ENCODE peak calls at places on chromosome 17, in four cellular contexts. U, V, R and Q are unnamed samples. For H3K9me3, the result is how much of the 10 kb centered on the place peaks cover.

GRCh38 chr17:28843810-28844137 is 1.2 kb upstream of the FAM222B start:
- DNase-seq in U (no peak), V (no peak), R (no peak), Q (no peak)

GRCh38 chr17:6706499-6706898 is 6.7 kb downstream of the SLC13A5 start:
- DNase-seq in U (no peak), V (no peak), R (no peak), Q (no peak)

GRCh38 chr17:77325826-77326581 is 185.2 kb downstream of the SEC14L1 start:
- DNase-seq in U (no peak), V (no peak), R (no peak), Q (peak)

GRCh38 chr17:82560802-82561428 is 41.4 kb downstream of the FOXK2 start:
- DNase-seq in U (no peak), V (peak), R (no peak), Q (no peak)

GRCh38 chr17:74512624-74513084 is 18.6 kb downstream of the CD300LB start:
- DNase-seq in U (no peak), V (peak), R (no peak), Q (no peak)

GRCh38 chr17:81164464-81165245 is 652 bp upstream of the PVALEF start:
- DNase-seq in U (no peak), V (no peak), R (no peak), Q (no peak)

GRCh38 chr17:4610656-4611055 is 26.3 kb downstream of the SMTNL2 start:
- DNase-seq in U (no peak), V (no peak), R (no peak), Q (no peak)

GRCh38 chr17:65131946-65132345 is 5.2 kb upstream of the RGS9 start:
- DNase-seq in U (no peak), V (peak), R (peak), Q (no peak)

GRCh38 chr17:58995247-58995940 is 111.3 kb downstream of the TRIM37 start:
- DNase-seq in U (no peak), V (no peak), R (peak), Q (no peak)

GRCh38 chr17:45218895-45219661 is 2.6 kb upstream of the FMNL1 start:
- DNase-seq in U (peak), V (peak), R (peak), Q (peak)

GRCh38 chr17:17044846-17045561 is 2.7 kb downstream of the MPRIP start:
- DNase-seq in U (peak), V (peak), R (peak), Q (peak)

GRCh38 chr17:29250666-29251065 is 4.0 kb downstream of the CRYBA1 start:
- DNase-seq in U (no peak), V (no peak), R (peak), Q (no peak)

GRCh38 chr17:41415411-41415810 is 9.0 kb downstream of the KRT37 start:
- DNase-seq in U (no peak), V (no peak), R (peak), Q (no peak)

GRCh38 chr17:17826942-17827785 is 9.6 kb downstream of the SREBF1 start:
- DNase-seq in U (no peak), V (no peak), R (no peak), Q (no peak)

GRCh38 chr17:77498875-77499698 is 358.3 kb downstream of the SEC14L1 start:
- DNase-seq in U (no peak), V (no peak), R (no peak), Q (peak)

GRCh38 chr17:47275245-47275984 is 21.8 kb downstream of the ITGB3 start:
- DNase-seq in U (no peak), V (peak), R (peak), Q (peak)

GRCh38 chr17:18124346-18125126 is 16.0 kb downstream of the MYO15A start:
- DNase-seq in U (peak), V (no peak), R (peak), Q (no peak)

GRCh38 chr17:28174352-28175046 is 132.0 kb downstream of the NLK start:
- DNase-seq in U (no peak), V (peak), R (no peak), Q (no peak)

GRCh38 chr17:33560165-33560564 is 267.1 kb upstream of the ASIC2 start:
- DNase-seq in U (no peak), V (no peak), R (peak), Q (no peak)

GRCh38 chr17:9860851-9861250 is 35.1 kb downstream of the GLP2R start:
- DNase-seq in U (no peak), V (no peak), R (no peak), Q (no peak)

GRCh38 chr17:83065660-83066542 is 13.5 kb upstream of the METRNL start:
- DNase-seq in U (no peak), V (no peak), R (no peak), Q (peak)

GRCh38 chr17:76139801-76140660 is 1.0 kb downstream of the FOXJ1 start:
- DNase-seq in U (no peak), V (no peak), R (no peak), Q (peak)

GRCh38 chr17:42894283-42895184 is 6.1 kb upstream of the G6PC1 start:
- DNase-seq in U (no peak), V (no peak), R (no peak), Q (peak)

GRCh38 chr17:57355090-57355859 is 99.0 kb downstream of the MSI2 start:
- DNase-seq in U (peak), V (no peak), R (no peak), Q (no peak)

GRCh38 chr17:81960130-81960958 is 643 bp downstream of the NOTUM start:
- DNase-seq in U (no peak), V (no peak), R (no peak), Q (peak)

GRCh38 chr17:48561894-48562810 is 16.0 kb downstream of the HOXB4 start:
- DNase-seq in U (no peak), V (peak), R (peak), Q (peak)

GRCh38 chr17:9488556-9488955 is 87.1 kb downstream of the STX8 start:
- DNase-seq in U (no peak), V (no peak), R (peak), Q (no peak)

GRCh38 chr17:35080536-35080935 is 17.0 kb upstream of the RFFL start:
- DNase-seq in U (peak), V (no peak), R (no peak), Q (no peak)

GRCh38 chr17:55281592-55282378 is 17.0 kb downstream of the HLF start:
- DNase-seq in U (no peak), V (no peak), R (no peak), Q (no peak)

GRCh38 chr17:76191891-76192290 is 48.4 kb downstream of the RNF157 start:
- DNase-seq in U (peak), V (no peak), R (no peak), Q (no peak)

GRCh38 chr17:48368352-48368751 is 61.7 kb downstream of the SKAP1 start:
- DNase-seq in U (no peak), V (no peak), R (no peak), Q (no peak)

GRCh38 chr17:36972905-36973304 is 24.2 kb downstream of the AATF start:
- DNase-seq in U (no peak), V (no peak), R (no peak), Q (no peak)

GRCh38 chr17:36152639-36153120 is 23.8 kb downstream of the TBC1D3B start:
- DNase-seq in U (peak), V (no peak), R (no peak), Q (no peak)

GRCh38 chr17:4101127-4101798 is 41.6 kb downstream of the ZZEF1 start:
- DNase-seq in U (peak), V (no peak), R (peak), Q (no peak)

GRCh38 chr17:28904800-28905199 is 1.9 kb upstream of the DHRS13 start:
- DNase-seq in U (no peak), V (no peak), R (no peak), Q (no peak)

GRCh38 chr17:68398731-68399637 is 58.3 kb downstream of the WIPI1 start:
- DNase-seq in U (peak), V (peak), R (peak), Q (no peak)

GRCh38 chr17:2853722-2854580 is 57.7 kb downstream of the RAP1GAP2 start:
- DNase-seq in U (no peak), V (peak), R (no peak), Q (peak)

GRCh38 chr17:41308251-41308917 is 725 bp downstream of the KRTAP16-1 start:
- DNase-seq in U (peak), V (no peak), R (no peak), Q (peak)

GRCh38 chr17:4152471-4152870 is 9.5 kb downstream of the CYB5D2 start:
- DNase-seq in U (no peak), V (peak), R (peak), Q (no peak)

GRCh38 chr17:8175795-8176196 is 384 bp downstream of the TMEM107 start:
- DNase-seq in U (no peak), V (no peak), R (no peak), Q (peak)

GRCh38 chr17:70128727-70129238 is 40.5 kb upstream of the KCNJ2 start:
- DNase-seq in U (no peak), V (no peak), R (no peak), Q (no peak)
- H3K9me3 ChIP-seq in U (under half), V (under half), R (under half), Q (under half)

GRCh38 chr17:72297326-72298115 is 176.7 kb downstream of the SOX9 start:
- DNase-seq in U (no peak), V (peak), R (peak), Q (no peak)
- H3K9ac ChIP-seq in U (no peak), V (no peak), R (no peak), Q (no peak)

DNA sequence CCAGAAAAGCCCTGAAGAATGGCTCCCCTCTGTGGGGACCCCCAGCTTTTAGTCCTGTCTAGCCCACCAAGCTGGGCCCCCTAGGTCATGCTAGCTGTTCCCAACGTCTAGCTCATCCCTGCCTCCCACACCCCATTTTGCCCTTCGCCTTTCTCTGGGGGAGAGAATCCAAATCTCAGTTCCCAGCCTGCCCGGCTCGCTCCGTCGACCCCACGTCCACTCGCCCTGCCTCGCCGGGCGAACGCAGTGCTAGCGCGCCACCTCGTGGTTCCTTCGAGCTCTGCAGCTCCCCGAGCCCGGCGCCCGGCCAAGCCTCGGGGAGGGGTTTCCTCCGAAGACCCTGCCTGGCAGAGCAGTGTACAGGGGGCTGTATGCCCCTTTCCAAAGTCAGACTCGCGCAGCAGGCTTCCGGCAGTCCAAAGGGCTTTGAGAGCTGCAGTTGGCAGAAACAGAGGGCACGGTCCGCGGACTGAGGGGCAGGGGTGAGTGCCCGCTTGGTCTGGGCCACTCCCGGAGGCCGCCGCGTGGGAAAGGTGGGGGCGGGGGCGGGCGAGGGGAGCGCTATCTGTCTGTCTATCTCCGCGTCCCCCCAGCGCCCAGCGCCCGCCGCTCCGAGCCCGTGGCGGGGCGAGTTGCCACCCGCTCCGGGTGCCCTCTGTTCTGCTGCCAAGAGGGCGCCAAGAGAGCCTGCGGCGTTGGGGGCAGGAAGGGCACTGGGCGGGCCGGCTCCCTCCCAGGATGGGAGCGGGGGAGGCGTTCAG is 1.7 kb upstream of the DLX3 start:
- DNase-seq in U (peak), V (peak), R (peak), Q (peak)
- H3K4me3 ChIP-seq in U (peak), V (peak), R (peak), Q (no peak)

DNA sequence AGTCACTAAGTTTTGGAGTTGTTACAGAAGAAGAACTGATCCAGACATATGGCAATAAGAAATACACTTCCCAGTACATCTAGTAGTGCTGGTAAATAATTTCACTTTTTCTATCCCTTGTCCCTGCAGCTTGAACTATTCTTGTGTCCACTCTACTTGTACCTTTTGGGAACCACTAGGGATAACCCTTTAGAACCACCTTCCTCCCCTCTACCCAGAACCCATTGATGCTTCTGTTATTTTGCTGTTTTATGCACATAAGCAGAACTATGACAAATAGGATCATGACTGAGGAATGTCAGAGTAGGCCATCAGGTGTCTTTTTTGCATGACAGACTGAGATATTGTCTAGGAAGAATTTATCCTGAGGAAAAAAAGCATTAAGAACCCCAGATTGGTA is 125.1 kb downstream of the BRIP1 start:
- DNase-seq in U (no peak), V (no peak), R (no peak), Q (no peak)
- H3K9me3 ChIP-seq in U (under half), V (under half), R (under half), Q (under half)

DNA sequence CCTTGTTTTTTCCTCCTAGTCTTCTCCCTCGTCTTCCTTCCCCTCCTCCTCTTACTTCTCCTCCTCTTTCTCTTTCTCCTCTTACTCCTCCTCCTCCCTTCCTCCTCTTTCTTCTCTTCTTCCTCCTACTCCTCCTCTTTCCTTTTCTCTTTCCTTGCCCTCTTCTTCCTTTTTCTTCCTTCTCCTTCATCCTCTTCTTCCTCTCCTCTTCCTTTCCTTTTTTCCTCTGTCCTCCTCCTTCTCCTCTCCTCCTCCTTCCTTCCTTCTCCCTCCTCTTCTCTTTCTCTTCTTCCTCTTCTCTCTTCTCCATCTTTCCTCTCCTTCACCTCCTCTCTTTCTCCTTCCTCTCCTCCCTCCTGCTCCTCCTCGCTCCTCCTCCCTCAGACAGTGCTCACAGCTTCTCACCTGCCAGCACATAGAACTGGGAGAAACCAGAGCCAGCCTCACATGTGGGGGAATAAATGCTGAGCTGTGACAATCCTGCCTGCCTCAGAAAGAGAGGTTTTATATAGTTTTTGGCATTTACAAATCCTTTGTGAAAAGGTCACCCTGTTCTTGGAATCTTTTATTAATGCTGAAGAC is 84.3 kb upstream of the NLRP1 start:
- DNase-seq in U (no peak), V (no peak), R (no peak), Q (no peak)
- H3K9ac ChIP-seq in U (no peak), V (no peak), R (no peak), Q (no peak)

DNA sequence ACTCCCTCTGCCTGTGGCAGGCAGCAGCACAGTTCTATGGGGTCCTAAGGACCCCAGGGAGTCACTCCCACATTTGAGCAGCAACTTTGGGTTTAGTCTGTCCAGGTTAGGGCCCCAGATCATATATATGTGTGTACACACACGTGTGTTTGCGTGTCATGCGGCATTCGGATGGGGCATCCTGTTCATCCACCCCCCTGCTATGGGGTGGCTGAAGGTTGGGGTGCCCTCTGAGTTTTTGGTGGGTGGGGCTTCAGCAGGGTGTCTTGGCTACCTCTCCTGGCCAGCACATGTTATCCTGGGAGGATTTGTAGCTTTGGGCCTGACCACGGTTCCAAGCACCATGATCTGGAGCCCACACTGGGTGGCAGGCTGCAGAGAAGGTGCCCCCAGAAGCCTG is 100.7 kb downstream of the RAB11FIP4 start:
- DNase-seq in U (no peak), V (no peak), R (no peak), Q (peak)
- H3K4me3 ChIP-seq in U (no peak), V (no peak), R (no peak), Q (no peak)

GRCh38 chr17:22467720-22468119 is 775.4 kb downstream of the KCNJ18 start:
- DNase-seq in U (no peak), V (no peak), R (no peak), Q (no peak)
- H3K9me3 ChIP-seq in U (under half), V (under half), R (under half), Q (under half)